ENCODE peak calls at places on chromosomes 4 and X, in four cellular contexts. One of them, this sample, is unnamed.

GRCh38 chrX:101619336-101619735 is 1.5 kb upstream of the ARMCX6 start:
- DNase-seq in pancreas: no peak
- DNase-seq in cardiac muscle cell: peak
- DNase-seq in fibroblast of lung: peak
- DNase-seq in this sample: peak

GRCh38 chr4:66777097-66777496 is 768.2 kb downstream of the CENPC start:
- DNase-seq in pancreas: no peak
- DNase-seq in cardiac muscle cell: no peak
- DNase-seq in fibroblast of lung: no peak
- DNase-seq in this sample: no peak

GRCh38 chrX:113399501-113400192 is 559.0 kb upstream of the AMOT start:
- DNase-seq in pancreas: no peak
- DNase-seq in cardiac muscle cell: no peak
- DNase-seq in fibroblast of lung: peak
- DNase-seq in this sample: no peak

GRCh38 chrX:19094654-19095053 is 27.6 kb downstream of the ADGRG2 start:
- DNase-seq in pancreas: no peak
- DNase-seq in cardiac muscle cell: peak
- DNase-seq in fibroblast of lung: no peak
- DNase-seq in this sample: no peak

GRCh38 chr4:24857996-24858395 is 54.8 kb downstream of the CCDC149 start:
- DNase-seq in pancreas: no peak
- DNase-seq in cardiac muscle cell: peak
- DNase-seq in fibroblast of lung: peak
- DNase-seq in this sample: no peak

GRCh38 chr4:133096972-133097371 is 52.1 kb upstream of the PCDH10 start:
- DNase-seq in pancreas: no peak
- DNase-seq in cardiac muscle cell: no peak
- DNase-seq in fibroblast of lung: peak
- DNase-seq in this sample: no peak

GRCh38 chr4:37549003-37549402 is 137.2 kb downstream of the RELL1 start:
- DNase-seq in pancreas: no peak
- DNase-seq in cardiac muscle cell: no peak
- DNase-seq in fibroblast of lung: peak
- DNase-seq in this sample: no peak

GRCh38 chrX:67545772-67546495 is 2.1 kb downstream of the AR start:
- DNase-seq in pancreas: peak
- DNase-seq in cardiac muscle cell: peak
- DNase-seq in fibroblast of lung: peak
- DNase-seq in this sample: no peak

GRCh38 chr4:24778427-24779225 is 16.7 kb upstream of the SOD3 start:
- DNase-seq in pancreas: no peak
- DNase-seq in cardiac muscle cell: no peak
- DNase-seq in fibroblast of lung: peak
- DNase-seq in this sample: no peak

GRCh38 chrX:131830400-131831184 is 192.5 kb upstream of the STK26 start:
- DNase-seq in pancreas: peak
- DNase-seq in cardiac muscle cell: peak
- DNase-seq in fibroblast of lung: peak
- DNase-seq in this sample: no peak

GRCh38 chr4:17166954-17167353 is 268.5 kb upstream of the LDB2 start:
- DNase-seq in pancreas: no peak
- DNase-seq in cardiac muscle cell: no peak
- DNase-seq in fibroblast of lung: peak
- DNase-seq in this sample: no peak

GRCh38 chrX:29299689-29300088 is 712.4 kb downstream of the IL1RAPL1 start:
- DNase-seq in pancreas: no peak
- DNase-seq in cardiac muscle cell: no peak
- DNase-seq in fibroblast of lung: peak
- DNase-seq in this sample: no peak

GRCh38 chrX:132501606-132502005 is 12.8 kb upstream of the MBNL3 start:
- DNase-seq in pancreas: no peak
- DNase-seq in cardiac muscle cell: no peak
- DNase-seq in fibroblast of lung: no peak
- DNase-seq in this sample: no peak

GRCh38 chr4:36509816-36510215 is 228.4 kb downstream of the DTHD1 start:
- DNase-seq in pancreas: no peak
- DNase-seq in cardiac muscle cell: no peak
- DNase-seq in fibroblast of lung: no peak
- DNase-seq in this sample: no peak

GRCh38 chrX:37905436-37906147 is 58.2 kb upstream of the DYNLT3 start:
- DNase-seq in pancreas: peak
- DNase-seq in cardiac muscle cell: peak
- DNase-seq in fibroblast of lung: peak
- DNase-seq in this sample: no peak
- TF ChIP-seq CTCF in pancreas: no peak
- TF ChIP-seq CTCF in cardiac muscle cell: peak
- TF ChIP-seq CTCF in fibroblast of lung: peak
- TF ChIP-seq CTCF in this sample: no peak

DNA sequence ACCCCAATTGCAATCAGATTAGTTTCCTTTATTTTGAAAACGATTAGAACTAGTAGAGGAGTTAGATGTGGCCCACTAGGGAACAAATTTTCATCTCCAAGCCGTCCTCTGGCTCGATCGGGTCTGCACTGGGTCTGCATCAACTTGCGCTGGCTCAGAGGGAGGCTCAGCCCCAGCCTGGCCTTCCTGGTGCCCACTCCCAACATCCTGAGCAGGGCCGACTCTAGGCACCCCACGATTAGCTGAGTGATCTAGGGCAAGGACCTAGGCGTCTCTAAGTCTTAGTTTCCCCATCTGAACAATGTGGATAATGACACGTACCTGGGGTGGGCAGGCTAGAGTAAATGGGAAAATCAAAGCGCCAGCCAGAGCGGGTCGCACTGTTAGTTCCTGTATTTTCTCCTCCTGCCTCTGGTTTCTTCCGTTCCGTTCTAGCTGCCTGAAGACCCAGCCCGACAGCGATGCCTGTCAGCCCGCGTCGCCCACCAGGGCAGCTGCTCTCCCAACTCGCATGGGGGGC is 7.7 kb upstream of the HAND2 start:
- DNase-seq in pancreas: no peak
- DNase-seq in cardiac muscle cell: no peak
- DNase-seq in fibroblast of lung: no peak
- DNase-seq in this sample: no peak
- H3K4me3 ChIP-seq in pancreas: peak
- H3K4me3 ChIP-seq in cardiac muscle cell: peak
- H3K4me3 ChIP-seq in fibroblast of lung: no peak
- H3K4me3 ChIP-seq in this sample: no peak

DNA sequence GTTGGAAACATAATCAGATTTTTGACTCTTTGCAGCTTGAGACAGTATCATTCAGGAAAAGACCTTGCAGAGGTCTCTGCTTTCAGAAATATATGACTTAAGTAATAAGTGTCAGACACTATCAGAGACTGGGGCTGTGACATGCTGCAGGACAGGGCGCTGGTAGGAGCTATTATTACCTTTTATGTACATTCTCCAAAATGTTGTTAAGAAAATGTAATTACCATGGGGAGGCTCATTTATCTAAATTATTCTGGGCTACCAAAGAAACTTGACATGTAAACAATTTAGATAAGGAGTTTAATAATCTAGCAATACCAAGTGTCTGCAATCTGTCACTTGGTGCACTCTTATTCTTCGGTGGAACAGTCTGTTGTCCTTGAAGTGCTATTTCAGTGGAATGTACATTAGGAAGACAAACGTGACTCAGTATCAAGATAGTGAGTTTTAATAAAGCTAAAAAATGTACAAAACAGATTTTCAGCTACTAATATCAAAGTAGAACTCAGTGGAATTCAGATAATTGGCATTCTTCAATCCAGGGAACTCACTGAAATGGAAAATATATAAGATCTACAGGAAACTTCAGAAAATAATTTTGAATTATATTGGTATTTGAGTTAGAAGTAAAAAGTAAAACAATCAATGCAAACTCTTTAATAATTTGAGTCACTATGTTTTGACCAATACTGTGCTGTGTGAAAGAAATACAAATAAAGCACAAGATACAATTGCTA is 214.5 kb downstream of the KCNIP4 start:
- DNase-seq in pancreas: no peak
- DNase-seq in cardiac muscle cell: peak
- DNase-seq in fibroblast of lung: no peak
- DNase-seq in this sample: no peak
- TF ChIP-seq CTCF in pancreas: no peak
- TF ChIP-seq CTCF in cardiac muscle cell: no peak
- TF ChIP-seq CTCF in fibroblast of lung: no peak
- TF ChIP-seq CTCF in this sample: no peak

DNA sequence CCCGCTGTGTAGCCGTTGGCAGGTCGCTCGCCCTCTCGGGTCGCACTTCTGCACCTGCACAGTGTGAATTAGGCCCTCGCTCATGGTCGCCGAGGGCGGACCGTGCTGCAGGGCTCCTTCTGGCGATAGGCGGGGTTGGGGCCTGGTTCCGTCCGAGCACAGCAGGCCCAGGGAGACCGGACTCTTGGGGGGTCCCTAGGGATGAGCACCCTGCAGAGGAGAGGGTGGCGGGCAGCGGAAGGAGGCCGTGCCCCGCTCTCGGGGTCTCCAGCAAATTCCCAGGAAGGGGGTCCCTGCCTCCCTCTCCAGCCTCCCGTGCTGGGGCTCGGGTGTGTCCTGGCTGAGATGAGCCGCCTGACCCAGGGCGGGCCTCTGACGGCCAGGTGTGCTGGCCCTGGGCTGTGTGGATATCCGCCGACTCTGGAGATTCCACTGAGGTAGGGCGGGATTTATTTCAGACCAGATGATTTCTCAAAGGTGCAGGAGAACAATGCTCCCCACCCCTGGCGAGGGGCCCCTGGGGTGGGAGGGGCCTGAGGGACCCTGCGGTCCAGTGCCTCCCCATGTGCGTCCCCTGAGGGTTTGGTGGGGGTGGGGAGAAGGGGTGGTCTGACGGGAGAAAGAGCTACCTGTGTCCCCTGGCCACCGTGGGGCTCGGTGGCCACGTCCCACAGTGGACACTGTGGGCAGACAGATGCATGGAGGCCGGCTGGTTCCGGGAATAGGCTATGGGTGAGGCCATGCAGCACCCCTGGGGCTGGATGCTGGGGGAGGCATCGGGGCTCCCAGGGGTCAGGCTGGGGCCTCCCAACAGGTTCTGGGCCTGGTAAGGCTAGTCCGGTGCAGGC is 867 bp upstream of the FAM53A start:
- DNase-seq in pancreas: peak
- DNase-seq in cardiac muscle cell: no peak
- DNase-seq in fibroblast of lung: no peak
- DNase-seq in this sample: no peak
- H3K4me3 ChIP-seq in pancreas: peak
- H3K4me3 ChIP-seq in cardiac muscle cell: no peak
- H3K4me3 ChIP-seq in fibroblast of lung: peak
- H3K4me3 ChIP-seq in this sample: peak

DNA sequence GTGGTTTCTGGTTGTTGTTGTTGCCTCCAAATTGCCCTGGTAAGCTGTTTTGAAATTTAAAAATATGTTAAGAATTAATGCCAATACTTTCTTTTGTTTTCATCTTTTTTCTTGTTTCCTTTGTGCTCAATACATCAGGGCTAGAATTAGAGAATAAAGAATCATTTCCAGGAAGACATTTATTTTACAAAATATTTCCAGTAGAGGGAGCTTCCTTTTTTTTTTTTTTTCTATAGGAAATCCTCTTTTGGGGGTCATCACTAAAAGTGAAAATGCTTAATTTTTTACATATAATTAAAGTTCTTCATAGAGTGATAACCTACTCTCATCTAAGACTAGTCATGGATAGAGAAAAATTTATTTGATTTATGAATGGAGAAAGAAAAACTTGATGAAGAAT is 2.4 kb downstream of the GLRA3 start:
- DNase-seq in pancreas: no peak
- DNase-seq in cardiac muscle cell: no peak
- DNase-seq in fibroblast of lung: no peak
- DNase-seq in this sample: no peak
- TF ChIP-seq CTCF in pancreas: no peak
- TF ChIP-seq CTCF in cardiac muscle cell: no peak
- TF ChIP-seq CTCF in fibroblast of lung: no peak
- TF ChIP-seq CTCF in this sample: no peak

GRCh38 chr4:98514930-98515809 is 143.2 kb downstream of the TSPAN5 start:
- DNase-seq in pancreas: no peak
- DNase-seq in cardiac muscle cell: no peak
- DNase-seq in fibroblast of lung: no peak
- DNase-seq in this sample: no peak

GRCh38 chr4:98516441-98517323 is 141.7 kb downstream of the TSPAN5 start:
- DNase-seq in pancreas: no peak
- DNase-seq in cardiac muscle cell: no peak
- DNase-seq in fibroblast of lung: peak
- DNase-seq in this sample: no peak

GRCh38 chr4:98518555-98519267 is 139.7 kb downstream of the TSPAN5 start:
- DNase-seq in pancreas: no peak
- DNase-seq in cardiac muscle cell: no peak
- DNase-seq in fibroblast of lung: no peak
- DNase-seq in this sample: peak

GRCh38 chr4:98517444-98518021 is 140.9 kb downstream of the TSPAN5 start:
- DNase-seq in pancreas: no peak
- DNase-seq in cardiac muscle cell: no peak
- DNase-seq in fibroblast of lung: peak
- DNase-seq in this sample: no peak

GRCh38 chr4:98516042-98516440 is 142.4 kb downstream of the TSPAN5 start:
- DNase-seq in pancreas: no peak
- DNase-seq in cardiac muscle cell: no peak
- DNase-seq in fibroblast of lung: peak
- DNase-seq in this sample: no peak
- H3K4me3 ChIP-seq in pancreas: no peak
- H3K4me3 ChIP-seq in cardiac muscle cell: no peak
- H3K4me3 ChIP-seq in fibroblast of lung: no peak
- H3K4me3 ChIP-seq in this sample: no peak

GRCh38 chr4:180641495-180641894 is 1601.7 kb upstream of the TENM3 start:
- DNase-seq in pancreas: no peak
- DNase-seq in cardiac muscle cell: no peak
- DNase-seq in fibroblast of lung: no peak
- DNase-seq in this sample: no peak
- TF ChIP-seq CTCF in pancreas: no peak
- TF ChIP-seq CTCF in cardiac muscle cell: no peak
- TF ChIP-seq CTCF in fibroblast of lung: no peak
- TF ChIP-seq CTCF in this sample: no peak

GRCh38 chr4:102817021-102817605 is 10.2 kb downstream of the UBE2D3 start:
- DNase-seq in pancreas: no peak
- DNase-seq in cardiac muscle cell: no peak
- DNase-seq in fibroblast of lung: no peak
- DNase-seq in this sample: no peak

GRCh38 chr4:102819588-102820365 is 7.6 kb downstream of the UBE2D3 start:
- DNase-seq in pancreas: no peak
- DNase-seq in cardiac muscle cell: no peak
- DNase-seq in fibroblast of lung: peak
- DNase-seq in this sample: no peak

GRCh38 chr4:102817613-102818268 is 9.6 kb downstream of the UBE2D3 start:
- DNase-seq in pancreas: no peak
- DNase-seq in cardiac muscle cell: no peak
- DNase-seq in fibroblast of lung: no peak
- DNase-seq in this sample: no peak

DNA sequence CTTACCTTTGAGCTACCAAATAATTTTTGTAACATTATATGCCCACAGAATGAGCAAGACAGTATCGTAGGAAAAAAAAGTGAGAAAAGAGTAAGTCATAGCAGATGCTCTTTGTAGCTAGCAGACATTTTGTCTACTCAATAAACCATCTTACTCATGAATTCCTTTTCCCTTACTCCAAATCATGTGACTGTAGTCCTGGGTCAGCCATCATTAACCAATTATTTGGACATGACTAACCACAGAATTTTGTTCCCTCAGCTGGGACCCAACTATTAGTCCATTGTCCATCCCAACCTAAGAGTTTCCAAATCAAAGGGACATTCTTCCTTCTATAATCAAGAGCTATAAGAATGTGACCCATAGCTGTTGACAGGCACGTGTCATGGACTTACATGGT is 11.4 kb downstream of the UBE2D3 start:
- DNase-seq in pancreas: no peak
- DNase-seq in cardiac muscle cell: no peak
- DNase-seq in fibroblast of lung: peak
- DNase-seq in this sample: no peak
- H3K4me3 ChIP-seq in pancreas: no peak
- H3K4me3 ChIP-seq in cardiac muscle cell: no peak
- H3K4me3 ChIP-seq in fibroblast of lung: no peak
- H3K4me3 ChIP-seq in this sample: no peak